ENCODE peak calls at places on chromosomes 16 and 17, in seven cellular contexts. One of them, this sample, is unnamed.

GRCh38 chr16:27401768-27402568 is at the start of gene IL21R:
- DNase-seq in pancreas: peak; percentile 60
- DNase-seq in fibroblast of lung: peak; percentile 80
- DNase-seq in ascending aorta: peak; percentile 40
- DNase-seq in mucosa of descending colon: peak; percentile 72
- DNase-seq in GM12878: peak; percentile 85
- DNase-seq in prostate gland: no peak
- DNase-seq in this sample: peak; percentile 85

GRCh38 chr16:2043296-2043979 is 4.2 kb downstream of the NTHL1 start:
- DNase-seq in mucosa of descending colon: peak; percentile 75
- DNase-seq in fibroblast of lung: no peak
- DNase-seq in ascending aorta: no peak
- DNase-seq in GM12878: no peak
- DNase-seq in pancreas: no peak
- DNase-seq in prostate gland: no peak
- DNase-seq in this sample: no peak

GRCh38 chr17:9244066-9245052 is 223.0 kb downstream of the NTN1 start:
- DNase-seq in prostate gland: no peak
- DNase-seq in fibroblast of lung: no peak
- DNase-seq in GM12878: no peak
- DNase-seq in ascending aorta: no peak
- DNase-seq in pancreas: no peak
- DNase-seq in mucosa of descending colon: peak; percentile 53
- DNase-seq in this sample: no peak

GRCh38 chr17:40922239-40922638 is 15.2 kb downstream of the KRT23 start:
- DNase-seq in GM12878: no peak
- DNase-seq in prostate gland: no peak
- DNase-seq in ascending aorta: peak; percentile 15
- DNase-seq in mucosa of descending colon: no peak
- DNase-seq in fibroblast of lung: peak; percentile 90
- DNase-seq in pancreas: peak; percentile 40
- DNase-seq in this sample: no peak

GRCh38 chr17:44909681-44910144 is 5.6 kb downstream of the GFAP start:
- DNase-seq in ascending aorta: no peak
- DNase-seq in pancreas: no peak
- DNase-seq in fibroblast of lung: peak; percentile 85
- DNase-seq in mucosa of descending colon: no peak
- DNase-seq in GM12878: no peak
- DNase-seq in prostate gland: no peak
- DNase-seq in this sample: no peak

GRCh38 chr17:63841350-63842172 is 924 bp downstream of the SMARCD2 start:
- DNase-seq in mucosa of descending colon: peak; percentile 79
- DNase-seq in prostate gland: peak; percentile 45
- DNase-seq in pancreas: peak; percentile 70
- DNase-seq in GM12878: no peak
- DNase-seq in ascending aorta: no peak
- DNase-seq in fibroblast of lung: peak; percentile 32
- DNase-seq in this sample: no peak

GRCh38 chr16:82761858-82762257 is 135.1 kb downstream of the CDH13 start:
- DNase-seq in mucosa of descending colon: no peak
- DNase-seq in ascending aorta: no peak
- DNase-seq in pancreas: no peak
- DNase-seq in fibroblast of lung: peak; percentile 50
- DNase-seq in prostate gland: no peak
- DNase-seq in GM12878: no peak
- DNase-seq in this sample: no peak

GRCh38 chr16:63702981-63703590 is 1418.8 kb downstream of the CDH11 start:
- DNase-seq in fibroblast of lung: no peak
- DNase-seq in prostate gland: no peak
- DNase-seq in mucosa of descending colon: no peak
- DNase-seq in ascending aorta: no peak
- DNase-seq in GM12878: no peak
- DNase-seq in pancreas: peak; percentile 61
- DNase-seq in this sample: no peak

GRCh38 chr16:1108299-1109252 is 12.5 kb upstream of the C1QTNF8 start:
- DNase-seq in ascending aorta: no peak
- DNase-seq in pancreas: peak; percentile 70
- DNase-seq in prostate gland: peak; percentile 85
- DNase-seq in GM12878: no peak
- DNase-seq in fibroblast of lung: peak; percentile 55
- DNase-seq in mucosa of descending colon: peak; percentile 51
- DNase-seq in this sample: no peak

GRCh38 chr16:72794319-72794718 is 253.6 kb downstream of the ZFHX3 start:
- DNase-seq in mucosa of descending colon: no peak
- DNase-seq in pancreas: no peak
- DNase-seq in fibroblast of lung: no peak
- DNase-seq in prostate gland: no peak
- DNase-seq in ascending aorta: no peak
- DNase-seq in GM12878: no peak
- DNase-seq in this sample: no peak

GRCh38 chr17:16866436-16866835 is 105.5 kb downstream of the TNFRSF13B start:
- DNase-seq in pancreas: no peak
- DNase-seq in mucosa of descending colon: no peak
- DNase-seq in prostate gland: no peak
- DNase-seq in GM12878: no peak
- DNase-seq in ascending aorta: no peak
- DNase-seq in fibroblast of lung: no peak
- DNase-seq in this sample: no peak

GRCh38 chr17:76519667-76520066 is 17.8 kb downstream of the CYGB start:
- DNase-seq in pancreas: no peak
- DNase-seq in ascending aorta: no peak
- DNase-seq in fibroblast of lung: no peak
- DNase-seq in prostate gland: no peak
- DNase-seq in GM12878: no peak
- DNase-seq in mucosa of descending colon: no peak
- DNase-seq in this sample: no peak

GRCh38 chr17:48597775-48598631 is 4.4 kb upstream of the HOXB5 start:
- DNase-seq in pancreas: no peak
- DNase-seq in GM12878: no peak
- DNase-seq in ascending aorta: no peak
- DNase-seq in prostate gland: no peak
- DNase-seq in fibroblast of lung: peak; percentile 46
- DNase-seq in mucosa of descending colon: peak; percentile 90
- DNase-seq in this sample: peak; percentile 37

GRCh38 chr17:55547027-55547670 is 35.9 kb upstream of the SMIM36 start:
- DNase-seq in GM12878: no peak
- DNase-seq in pancreas: no peak
- DNase-seq in fibroblast of lung: peak; percentile 54
- DNase-seq in mucosa of descending colon: no peak
- DNase-seq in ascending aorta: no peak
- DNase-seq in prostate gland: no peak
- DNase-seq in this sample: no peak

GRCh38 chr17:83181991-83182619 is 102.7 kb downstream of the METRNL start:
- DNase-seq in mucosa of descending colon: no peak
- DNase-seq in ascending aorta: no peak
- DNase-seq in GM12878: no peak
- DNase-seq in pancreas: no peak
- DNase-seq in prostate gland: no peak
- DNase-seq in fibroblast of lung: no peak
- DNase-seq in this sample: peak; percentile 14

DNA sequence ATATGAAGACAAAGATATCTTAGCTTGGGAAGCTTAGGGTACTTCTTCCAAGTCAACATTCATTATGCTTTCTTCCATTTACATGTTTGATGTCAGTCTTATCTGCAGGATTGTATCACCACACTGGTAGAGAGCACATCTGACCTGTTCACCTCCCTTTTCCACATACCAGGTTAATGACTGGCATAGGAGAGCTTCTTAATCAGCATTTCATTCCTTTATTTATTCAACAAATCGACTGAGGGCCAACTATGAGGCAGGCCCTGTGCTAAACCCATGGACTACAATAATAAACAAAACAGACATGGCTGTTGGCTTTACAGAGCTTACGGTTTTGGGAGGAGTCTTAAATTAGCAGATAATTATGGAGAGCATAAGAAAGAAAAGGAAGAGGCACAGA is 378.1 kb upstream of the CDH11 start:
- DNase-seq in GM12878: no peak
- DNase-seq in ascending aorta: no peak
- DNase-seq in mucosa of descending colon: no peak
- DNase-seq in pancreas: no peak
- DNase-seq in fibroblast of lung: peak; percentile 69
- DNase-seq in prostate gland: no peak
- DNase-seq in this sample: no peak
- TF ChIP-seq CTCF in GM12878: no peak
- TF ChIP-seq CTCF in ascending aorta: no peak
- TF ChIP-seq CTCF in mucosa of descending colon: no peak
- TF ChIP-seq CTCF in pancreas: no peak
- TF ChIP-seq CTCF in fibroblast of lung: no peak
- TF ChIP-seq CTCF in prostate gland: no peak
- TF ChIP-seq CTCF in this sample: no peak

GRCh38 chr16:5044011-5044540 is 10.3 kb upstream of the NAGPA start:
- DNase-seq in ascending aorta: no peak
- DNase-seq in GM12878: no peak
- DNase-seq in fibroblast of lung: no peak
- DNase-seq in prostate gland: no peak
- DNase-seq in pancreas: no peak
- DNase-seq in mucosa of descending colon: no peak
- DNase-seq in this sample: no peak

GRCh38 chr16:5045499-5046115 is 11.9 kb upstream of the NAGPA start:
- DNase-seq in GM12878: no peak
- DNase-seq in prostate gland: no peak
- DNase-seq in fibroblast of lung: no peak
- DNase-seq in pancreas: no peak
- DNase-seq in ascending aorta: no peak
- DNase-seq in mucosa of descending colon: no peak
- DNase-seq in this sample: no peak

GRCh38 chr16:5046914-5047313 is 13.2 kb upstream of the NAGPA start:
- DNase-seq in fibroblast of lung: no peak
- DNase-seq in mucosa of descending colon: no peak
- DNase-seq in ascending aorta: no peak
- DNase-seq in prostate gland: no peak
- DNase-seq in pancreas: no peak
- DNase-seq in GM12878: no peak
- DNase-seq in this sample: no peak

GRCh38 chr16:5041604-5042133 is 7.9 kb upstream of the NAGPA start:
- DNase-seq in GM12878: peak; percentile 41
- DNase-seq in mucosa of descending colon: no peak
- DNase-seq in fibroblast of lung: peak; percentile 93
- DNase-seq in ascending aorta: no peak
- DNase-seq in prostate gland: no peak
- DNase-seq in pancreas: no peak
- DNase-seq in this sample: no peak

GRCh38 chr16:5042574-5043171 is 8.9 kb upstream of the NAGPA start:
- DNase-seq in fibroblast of lung: peak; percentile 67
- DNase-seq in pancreas: no peak
- DNase-seq in ascending aorta: no peak
- DNase-seq in GM12878: no peak
- DNase-seq in mucosa of descending colon: no peak
- DNase-seq in prostate gland: no peak
- DNase-seq in this sample: no peak
- TF ChIP-seq CTCF in fibroblast of lung: no peak
- TF ChIP-seq CTCF in pancreas: no peak
- TF ChIP-seq CTCF in ascending aorta: no peak
- TF ChIP-seq CTCF in GM12878: no peak
- TF ChIP-seq CTCF in mucosa of descending colon: no peak
- TF ChIP-seq CTCF in prostate gland: no peak
- TF ChIP-seq CTCF in this sample: no peak

GRCh38 chr16:24011237-24011636 is 175.5 kb downstream of the PRKCB start:
- DNase-seq in mucosa of descending colon: no peak
- DNase-seq in fibroblast of lung: no peak
- DNase-seq in pancreas: no peak
- DNase-seq in prostate gland: no peak
- DNase-seq in ascending aorta: no peak
- DNase-seq in GM12878: no peak
- DNase-seq in this sample: no peak

GRCh38 chr16:24007934-24008333 is 172.2 kb downstream of the PRKCB start:
- DNase-seq in pancreas: no peak
- DNase-seq in ascending aorta: no peak
- DNase-seq in fibroblast of lung: no peak
- DNase-seq in mucosa of descending colon: no peak
- DNase-seq in GM12878: no peak
- DNase-seq in prostate gland: no peak
- DNase-seq in this sample: no peak

GRCh38 chr16:24010440-24011089 is 174.8 kb downstream of the PRKCB start:
- DNase-seq in fibroblast of lung: peak; percentile 46
- DNase-seq in prostate gland: peak; percentile 83
- DNase-seq in ascending aorta: no peak
- DNase-seq in GM12878: peak; percentile 60
- DNase-seq in mucosa of descending colon: peak; percentile 78
- DNase-seq in pancreas: peak; percentile 65
- DNase-seq in this sample: peak; percentile 68

GRCh38 chr16:24009060-24009459 is 173.3 kb downstream of the PRKCB start:
- DNase-seq in prostate gland: no peak
- DNase-seq in ascending aorta: no peak
- DNase-seq in pancreas: no peak
- DNase-seq in fibroblast of lung: no peak
- DNase-seq in GM12878: peak; percentile 28
- DNase-seq in mucosa of descending colon: no peak
- DNase-seq in this sample: no peak

DNA sequence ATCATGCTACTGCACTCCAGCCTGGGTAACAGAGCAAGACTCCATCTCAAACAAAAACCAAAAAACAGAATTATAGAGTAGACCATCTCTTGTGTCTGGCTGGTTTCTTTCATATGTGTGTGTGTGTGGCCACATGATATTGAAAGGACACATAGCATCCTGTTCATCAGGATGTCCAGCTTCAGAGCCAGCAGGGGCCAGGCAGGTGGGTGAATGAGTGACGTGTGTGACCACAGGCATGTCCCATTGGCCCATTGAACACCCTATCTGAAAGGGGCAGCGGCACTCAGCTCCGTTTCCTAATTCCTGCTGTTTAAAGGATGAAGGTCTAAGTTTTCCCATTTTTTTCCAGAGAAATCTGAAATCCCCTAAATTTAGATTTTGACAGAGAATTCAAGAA is 174.2 kb downstream of the PRKCB start:
- DNase-seq in ascending aorta: no peak
- DNase-seq in prostate gland: no peak
- DNase-seq in GM12878: peak; percentile 20
- DNase-seq in pancreas: no peak
- DNase-seq in fibroblast of lung: no peak
- DNase-seq in mucosa of descending colon: no peak
- DNase-seq in this sample: no peak
- TF ChIP-seq CTCF in ascending aorta: no peak
- TF ChIP-seq CTCF in prostate gland: no peak
- TF ChIP-seq CTCF in GM12878: no peak
- TF ChIP-seq CTCF in pancreas: no peak
- TF ChIP-seq CTCF in fibroblast of lung: no peak
- TF ChIP-seq CTCF in mucosa of descending colon: no peak
- TF ChIP-seq CTCF in this sample: no peak

GRCh38 chr16:67663877-67664222 is 2.7 kb downstream of the ENKD1 start:
- DNase-seq in pancreas: no peak
- DNase-seq in GM12878: no peak
- DNase-seq in ascending aorta: no peak
- DNase-seq in fibroblast of lung: no peak
- DNase-seq in mucosa of descending colon: no peak
- DNase-seq in prostate gland: no peak
- DNase-seq in this sample: no peak
- TF ChIP-seq CTCF in pancreas: no peak
- TF ChIP-seq CTCF in GM12878: no peak
- TF ChIP-seq CTCF in ascending aorta: no peak
- TF ChIP-seq CTCF in fibroblast of lung: no peak
- TF ChIP-seq CTCF in mucosa of descending colon: no peak
- TF ChIP-seq CTCF in prostate gland: no peak
- TF ChIP-seq CTCF in this sample: no peak

This sample was measured in natural killer cell.